ENCODE peak calls at places on chromosomes 7 and 10, in nine cellular contexts. N, G, R, Q, J, Y, P, F and E are unnamed samples.

GRCh38 chr7:45416846-45417245 is 157.3 kb upstream of the ADCY1 start:
- DNase-seq in Q (no peak), N (no peak), J (no peak), R (no peak), F (no peak), G (no peak), Y (no peak), P (no peak), E (no peak)

GRCh38 chr7:862157-862556 is 14.2 kb upstream of the GET4 start:
- DNase-seq in F (no peak), J (no peak), R (no peak), Q (no peak), G (no peak), P (no peak), Y (no peak), N (no peak), E (no peak)

GRCh38 chr10:131758942-131759315 is 141.9 kb upstream of the PPP2R2D start:
- DNase-seq in Y (no peak), F (no peak), Q (no peak), R (no peak), P (no peak), N (no peak), G (no peak), J (no peak), E (no peak)

GRCh38 chr10:13904053-13904452 is 317.3 kb downstream of the PRPF18 start:
- DNase-seq in J (no peak), Y (no peak), Q (no peak), F (no peak), G (no peak), R (no peak), P (no peak), N (no peak), E (no peak)

GRCh38 chr10:31320598-31321211 is 1.7 kb downstream of the ZEB1 start:
- DNase-seq in J (peak; percentile 55), G (peak; percentile 56), R (no peak), Q (peak; percentile 29), P (peak; percentile 71), N (peak; percentile 57), F (peak; percentile 45), Y (peak; percentile 29), E (peak; percentile 72)

GRCh38 chr10:43846187-43846680 is 197.6 kb upstream of the ZNF32 start:
- DNase-seq in R (no peak), J (peak; percentile 92), P (no peak), Q (no peak), G (peak; percentile 52), N (peak; percentile 50), F (peak; percentile 29), Y (no peak), E (peak; percentile 84)

GRCh38 chr10:126187399-126187798 is 200.9 kb downstream of the ADAM12 start:
- DNase-seq in G (no peak), R (no peak), Q (no peak), Y (no peak), J (no peak), P (no peak), F (no peak), N (no peak), E (no peak)

GRCh38 chr7:115352375-115352774 is 430.5 kb downstream of the MDFIC start:
- DNase-seq in J (peak; percentile 78), Q (no peak), G (no peak), P (no peak), F (peak; percentile 17), R (peak; percentile 57), Y (no peak), N (no peak), E (peak; percentile 73)

GRCh38 chr10:113221756-113222168 is 271.7 kb downstream of the TCF7L2 start:
- DNase-seq in Q (no peak), N (no peak), R (no peak), G (no peak), Y (no peak), P (no peak), J (peak; percentile 43), F (peak; percentile 7), E (no peak)

GRCh38 chr10:91162495-91163268 is 57.8 kb upstream of the PCGF5 start:
- DNase-seq in J (peak; percentile 76), R (no peak), N (peak; percentile 81), Q (peak; percentile 71), P (peak; percentile 92), Y (no peak), G (peak; percentile 87), F (peak; percentile 55), E (peak; percentile 47)

GRCh38 chr10:125823663-125824251 is 411 bp downstream of the BCCIP start:
- DNase-seq in N (no peak), J (no peak), P (no peak), Q (peak; percentile 25), G (no peak), R (no peak), Y (no peak), F (peak; percentile 5), E (no peak)

GRCh38 chr7:104923010-104923421 is 91.0 kb upstream of the KMT2E start:
- DNase-seq in P (peak; percentile 75), Y (no peak), Q (peak; percentile 89), J (peak; percentile 87), G (no peak), F (peak; percentile 90), R (peak; percentile 82), N (peak; percentile 51), E (peak; percentile 93)

GRCh38 chr10:69303632-69304035 is 25.3 kb downstream of the HK1 start:
- DNase-seq in F (peak; percentile 35), Q (no peak), N (no peak), R (no peak), Y (no peak), P (no peak), J (no peak), G (no peak), E (peak; percentile 56)

GRCh38 chr7:6432786-6433185 is 15.0 kb downstream of the DAGLB start:
- DNase-seq in Y (no peak), G (no peak), R (no peak), F (no peak), J (no peak), N (no peak), P (no peak), Q (no peak), E (no peak)

GRCh38 chr7:6430974-6431373 is 16.8 kb downstream of the DAGLB start:
- DNase-seq in Q (no peak), G (no peak), J (no peak), R (no peak), P (no peak), Y (no peak), F (no peak), N (no peak), E (no peak)

GRCh38 chr7:6425948-6426347 is 21.8 kb downstream of the DAGLB start:
- DNase-seq in J (no peak), Q (no peak), G (no peak), R (no peak), F (no peak), N (no peak), P (no peak), Y (no peak), E (no peak)

GRCh38 chr7:6433814-6434630 is 13.7 kb downstream of the DAGLB start:
- DNase-seq in J (no peak), G (no peak), F (no peak), R (no peak), Q (no peak), N (no peak), Y (no peak), P (no peak), E (no peak)

DNA sequence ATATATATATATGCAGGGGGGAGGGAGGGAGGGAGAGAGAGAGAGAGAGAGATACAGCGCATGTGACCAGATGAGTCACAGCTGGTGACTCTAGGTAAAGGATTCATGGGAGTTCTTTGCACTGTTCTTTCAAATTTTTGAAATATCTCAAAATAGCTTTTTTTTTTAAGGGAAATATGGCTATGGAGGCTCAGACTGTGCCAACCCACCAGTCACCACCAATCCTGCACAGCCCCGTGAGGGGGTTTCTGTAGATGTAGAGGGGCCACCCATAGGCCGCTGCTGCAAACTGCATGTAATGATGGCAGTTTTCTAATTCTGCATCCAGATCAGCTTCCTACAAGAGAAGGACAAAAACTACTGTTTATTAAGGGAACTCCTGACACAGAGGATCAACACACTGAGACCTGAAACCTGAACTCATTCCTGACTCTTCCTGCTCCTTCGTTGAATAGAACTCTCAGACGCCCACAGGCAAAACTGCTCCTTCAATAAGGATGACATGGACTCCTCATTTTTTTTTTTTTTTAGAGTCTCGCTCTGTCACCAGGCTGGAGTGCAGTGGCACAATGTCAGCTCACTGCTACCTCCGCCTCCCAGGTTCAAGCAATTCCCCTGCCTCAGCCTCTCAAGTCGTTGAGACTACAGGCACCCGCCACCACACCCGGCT is 17.3 kb downstream of the DAGLB start:
- DNase-seq in Q (no peak), J (peak; percentile 36), Y (no peak), N (no peak), G (no peak), F (no peak), P (no peak), R (no peak), E (peak; percentile 57)
- TF ChIP-seq CTCF in Q (no peak), J (no peak), Y (no peak), N (no peak), G (no peak), F (peak; percentile 12), P (no peak), R (no peak), E (no peak)

DNA sequence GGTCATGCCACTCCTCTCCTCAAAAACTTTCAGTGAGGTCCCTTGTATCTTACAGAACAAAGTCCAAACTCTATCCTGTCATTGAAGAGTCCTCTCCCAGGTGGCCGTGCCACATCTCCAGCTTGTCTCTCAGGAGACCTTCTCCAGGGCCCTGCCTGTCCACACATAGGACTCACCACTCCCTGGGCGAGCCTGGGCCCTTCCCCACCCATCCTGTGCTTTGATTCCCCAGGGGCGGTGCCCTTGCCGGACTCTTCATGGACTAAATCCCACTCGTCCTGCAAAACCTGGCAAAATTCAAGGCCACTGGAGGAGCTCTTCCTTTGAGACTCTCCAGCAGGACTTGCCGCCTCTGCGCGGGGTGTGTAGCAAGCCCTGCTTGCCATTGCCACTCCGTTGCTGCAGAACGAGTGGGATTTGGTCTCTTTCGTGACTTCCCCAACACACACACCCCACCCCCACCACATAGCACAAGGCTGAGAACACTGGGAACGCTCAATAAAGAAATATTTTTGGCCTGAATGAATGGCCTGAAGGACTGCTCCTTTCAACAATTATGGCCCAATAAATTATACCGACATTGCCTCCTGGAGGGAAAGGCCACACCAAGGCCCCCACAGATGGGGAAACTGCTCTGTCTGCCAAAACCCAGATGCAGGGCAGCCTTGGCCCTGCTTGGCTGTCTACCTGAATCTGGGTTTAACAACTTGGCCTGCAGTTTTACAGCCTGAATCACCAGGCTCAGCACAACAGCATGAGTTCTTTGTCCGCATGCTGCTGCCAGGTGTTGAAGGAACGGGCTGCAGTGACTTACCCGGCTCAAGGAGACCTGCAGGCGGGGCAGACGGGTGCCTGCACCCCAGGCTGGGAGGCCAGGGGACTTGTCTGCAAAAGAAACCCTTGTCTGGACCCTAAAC is 72.8 kb upstream of the KAT6B start:
- DNase-seq in P (no peak), J (peak; percentile 98), G (no peak), F (no peak), Y (no peak), R (peak; percentile 98), N (no peak), Q (no peak), E (peak; percentile 43)
- TF ChIP-seq CTCF in P (no peak), J (peak; percentile 37), G (no peak), F (no peak), Y (no peak), R (no peak), N (no peak), Q (no peak), E (peak; percentile 3)

GRCh38 chr10:88896336-88897018 is 16.4 kb downstream of the STAMBPL1 start:
- DNase-seq in J (peak; percentile 31), N (no peak), F (no peak), G (no peak), P (no peak), Q (peak; percentile 84), R (no peak), Y (no peak), E (no peak)
- TF ChIP-seq CTCF in J (no peak), N (no peak), F (no peak), G (no peak), P (no peak), Q (no peak), R (no peak), Y (no peak), E (no peak)

GRCh38 chr7:101244385-101245146 is at the start of gene FIS1:
- DNase-seq in G (peak; percentile 97), R (peak; percentile 56), F (peak; percentile 87), Y (peak; percentile 67), P (peak; percentile 97), N (peak; percentile 95), J (peak; percentile 84), Q (peak; percentile 93), E (peak; percentile 87)
- TF ChIP-seq CTCF in G (peak; percentile 88), R (peak; percentile 84), F (no peak), Y (peak; percentile 33), P (no peak), N (peak; percentile 93), J (peak; percentile 74), Q (peak; percentile 91), E (peak; percentile 91)